ENCODE peak calls at places on chromosomes 4 and X, in seven cellular contexts. I, F, C, Q, D, B and H are unnamed samples. For H3K4me1, the result is how much of the 10 kb centered on the place peaks cover.

GRCh38 chr4:149735796-149736195 is 79.8 kb downstream of the IQCM start:
- DNase-seq in I (peak), F (no peak), C (no peak), Q (no peak), D (no peak), B (no peak), H (no peak)

GRCh38 chrX:7139202-7140081 is 8.1 kb upstream of the STS start:
- DNase-seq in I (peak), F (no peak), C (no peak), Q (no peak), D (no peak), B (no peak), H (no peak)

GRCh38 chr4:67198757-67199156 is 346.5 kb downstream of the CENPC start:
- DNase-seq in I (no peak), F (no peak), C (no peak), Q (peak), D (no peak), B (peak), H (no peak)

GRCh38 chr4:150493846-150494245 is 88.1 kb upstream of the MAB21L2 start:
- DNase-seq in I (no peak), F (no peak), C (no peak), Q (no peak), D (no peak), B (no peak), H (no peak)

GRCh38 chr4:95462946-95463345 is 85.8 kb downstream of the UNC5C start:
- DNase-seq in I (no peak), F (no peak), C (no peak), Q (no peak), D (no peak), B (no peak), H (no peak)

GRCh38 chr4:107900508-107900907 is 30.8 kb upstream of the CYP2U1 start:
- DNase-seq in I (no peak), F (no peak), C (no peak), Q (no peak), D (no peak), B (no peak), H (no peak)

GRCh38 chrX:150446995-150447394 is 83.9 kb downstream of the MAMLD1 start:
- DNase-seq in I (peak), F (no peak), C (no peak), Q (peak), D (no peak), B (no peak), H (no peak)

GRCh38 chr4:76905521-76905920 is 7.6 kb upstream of the SOWAHB start:
- DNase-seq in I (peak), F (no peak), C (no peak), Q (no peak), D (no peak), B (no peak), H (no peak)

GRCh38 chrX:154327026-154327820 is 31.6 kb downstream of the TKTL1 start:
- DNase-seq in I (no peak), F (no peak), C (no peak), Q (no peak), D (no peak), B (no peak), H (no peak)

GRCh38 chrX:3712080-3712869 is 1.2 kb downstream of the PRKX start:
- DNase-seq in I (peak), F (no peak), C (no peak), Q (peak), D (peak), B (no peak), H (peak)

GRCh38 chr4:184348311-184349233 is 125.8 kb downstream of the IRF2 start:
- DNase-seq in I (peak), F (peak), C (no peak), Q (no peak), D (no peak), B (peak), H (peak)

GRCh38 chr4:103934178-103934789 is 214.5 kb upstream of the TACR3 start:
- DNase-seq in I (peak), F (no peak), C (no peak), Q (peak), D (no peak), B (peak), H (no peak)

GRCh38 chrX:24956828-24957227 is 58.9 kb downstream of the ARX start:
- DNase-seq in I (peak), F (no peak), C (no peak), Q (no peak), D (no peak), B (peak), H (no peak)

GRCh38 chr4:10239982-10240654 is 123.5 kb upstream of the WDR1 start:
- DNase-seq in I (no peak), F (no peak), C (no peak), Q (no peak), D (no peak), B (no peak), H (no peak)

GRCh38 chr4:155603360-155603891 is 63.2 kb upstream of the GUCY1A1 start:
- DNase-seq in I (no peak), F (no peak), C (no peak), Q (no peak), D (no peak), B (no peak), H (no peak)

GRCh38 chr4:92566284-92566683 is 262.5 kb downstream of the GRID2 start:
- DNase-seq in I (no peak), F (no peak), C (no peak), Q (no peak), D (no peak), B (no peak), H (no peak)

GRCh38 chr4:121072080-121072835 is at the start of gene NDNF:
- DNase-seq in I (peak), F (no peak), C (peak), Q (peak), D (peak), B (no peak), H (peak)

GRCh38 chr4:161260819-161261218 is 903.0 kb downstream of the FSTL5 start:
- DNase-seq in I (no peak), F (no peak), C (no peak), Q (no peak), D (no peak), B (no peak), H (no peak)

GRCh38 chrX:65667157-65667502 is 324 bp upstream of the MSN start:
- DNase-seq in I (no peak), F (no peak), C (no peak), Q (no peak), D (no peak), B (no peak), H (no peak)

GRCh38 chrX:65668362-65669310 is 1.2 kb downstream of the MSN start:
- DNase-seq in I (peak), F (peak), C (peak), Q (peak), D (peak), B (peak), H (peak)

GRCh38 chrX:65671286-65671685 is 3.8 kb downstream of the MSN start:
- DNase-seq in I (no peak), F (no peak), C (no peak), Q (no peak), D (no peak), B (no peak), H (no peak)

GRCh38 chrX:65671966-65672365 is 4.5 kb downstream of the MSN start:
- DNase-seq in I (no peak), F (no peak), C (no peak), Q (no peak), D (no peak), B (no peak), H (no peak)

GRCh38 chrX:65667503-65668355 is at the start of gene MSN:
- DNase-seq in I (peak), F (peak), C (peak), Q (peak), D (peak), B (peak), H (peak)
- TF ChIP-seq POLR2A in I (peak), F (no peak), C (peak), Q (peak), D (peak), B (peak), H (peak)

GRCh38 chrX:12977761-12978204 is 2.9 kb downstream of the TMSB4X start:
- DNase-seq in I (no peak), F (no peak), C (no peak), Q (no peak), D (no peak), B (no peak), H (no peak)
- H3K27ac ChIP-seq in I (peak), F (peak), C (peak), Q (peak), D (peak), B (peak), H (peak)

DNA sequence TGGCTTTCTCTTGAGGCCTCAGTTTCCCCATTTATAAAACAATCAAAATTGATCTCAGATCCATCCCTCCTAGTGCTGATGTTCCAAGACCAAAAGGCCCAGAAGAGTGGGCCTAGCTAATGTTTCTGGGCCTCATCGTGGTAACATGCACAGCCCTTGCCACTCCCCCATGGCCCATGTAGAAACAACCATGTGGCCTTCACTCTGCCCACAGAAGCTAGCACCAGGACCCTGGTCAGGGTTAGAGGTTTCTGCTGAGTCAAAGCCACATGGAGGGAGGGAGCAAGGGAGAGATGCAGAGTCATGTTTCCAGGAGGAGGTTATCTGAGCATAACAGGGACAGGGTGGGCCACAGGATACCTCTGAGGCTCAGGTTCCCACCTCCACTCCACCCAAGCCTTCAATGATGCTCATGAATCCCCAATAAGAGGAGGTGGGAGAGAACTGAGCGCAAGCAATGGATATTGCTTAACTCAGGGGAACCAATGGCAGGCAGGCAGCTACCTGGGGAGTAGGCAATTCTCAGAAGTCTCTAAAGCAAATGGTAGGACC is 16.9 kb downstream of the OTUD5 start:
- DNase-seq in I (no peak), F (no peak), C (no peak), Q (no peak), D (no peak), B (no peak), H (no peak)
- H3K4me1 ChIP-seq in I (under half), F (half or more), C (under half), Q (under half), D (under half), B (under half), H (under half)

DNA sequence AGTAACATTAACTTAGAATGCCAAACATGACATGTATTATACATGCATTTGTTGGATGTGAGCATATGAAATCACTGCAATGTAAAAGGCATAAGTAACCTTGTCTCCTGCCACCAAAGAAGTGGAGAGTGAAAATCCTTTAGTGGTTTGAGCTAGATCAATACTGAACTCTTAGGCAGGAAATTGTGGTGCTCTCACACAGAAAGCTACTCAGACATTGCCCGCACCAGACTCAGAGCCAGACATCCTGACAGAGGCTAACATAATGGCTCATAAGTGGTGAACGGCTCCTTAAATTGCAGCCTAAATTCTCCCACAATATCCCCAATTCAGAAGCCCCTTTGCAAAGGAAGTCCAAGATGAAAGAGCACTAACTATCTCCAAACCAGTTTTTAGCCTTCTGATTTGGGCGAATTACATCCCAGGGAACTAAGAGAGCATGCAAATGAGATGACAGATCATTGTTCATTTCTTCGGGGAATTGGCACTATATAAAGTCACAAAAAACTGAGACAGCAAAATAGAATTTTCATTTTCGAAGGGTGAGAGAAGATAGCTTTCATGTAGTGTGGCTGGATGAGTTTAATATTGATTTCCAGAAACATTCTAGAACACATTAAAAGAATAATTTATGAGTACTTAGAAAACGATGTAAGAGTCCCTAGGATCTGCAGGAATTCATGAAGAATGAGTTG is 233.6 kb upstream of the RPS6KA3 start:
- DNase-seq in I (no peak), F (no peak), C (no peak), Q (no peak), D (no peak), B (no peak), H (no peak)
- TF ChIP-seq POLR2A in I (no peak), F (no peak), C (no peak), Q (no peak), D (no peak), B (no peak), H (no peak)

GRCh38 chr4:26827798-26828197 is 32.8 kb upstream of the STIM2 start:
- DNase-seq in I (no peak), F (no peak), C (no peak), Q (no peak), D (no peak), B (no peak), H (no peak)
- H3K27ac ChIP-seq in I (no peak), F (no peak), C (no peak), Q (no peak), D (no peak), B (no peak), H (no peak)

DNA sequence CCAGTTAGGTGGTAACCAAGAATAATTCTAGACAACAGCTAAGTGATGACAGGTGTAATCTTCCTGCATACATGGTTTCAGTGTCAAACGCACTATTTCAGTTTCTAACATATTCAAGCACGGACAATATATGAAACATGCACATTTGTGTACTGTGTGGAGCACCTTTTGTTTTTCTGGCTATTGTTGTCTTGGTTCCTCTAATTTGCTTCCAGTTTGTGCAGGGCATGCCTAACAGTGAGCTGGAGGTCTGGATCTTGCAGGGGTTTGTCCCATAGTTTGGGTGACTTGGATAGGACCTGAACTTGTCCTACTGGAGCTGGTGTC is 70.5 kb upstream of the TBC1D9 start:
- DNase-seq in I (no peak), F (no peak), C (no peak), Q (no peak), D (no peak), B (no peak), H (no peak)
- H3K4me1 ChIP-seq in I (under half), F (under half), C (under half), Q (under half), D (under half), B (under half), H (under half)

GRCh38 chrX:136447968-136448367 is 39.8 kb upstream of the BRS3 start:
- DNase-seq in I (no peak), F (no peak), C (no peak), Q (no peak), D (no peak), B (no peak), H (no peak)
- TF ChIP-seq POLR2A in I (no peak), F (no peak), C (no peak), Q (no peak), D (no peak), B (no peak), H (no peak)

GRCh38 chr4:99652596-99653436 is 4.8 kb downstream of the C4orf54 start:
- DNase-seq in I (no peak), F (no peak), C (no peak), Q (no peak), D (no peak), B (no peak), H (no peak)
- H3K27ac ChIP-seq in I (no peak), F (no peak), C (no peak), Q (no peak), D (no peak), B (no peak), H (no peak)